ENCODE peak calls at places on chromosomes 6 and 20, in four cellular contexts. V is substantia nigra, W is NCI-H1105 treated with DMSO at 0.1 percent for 48 hours, U is astrocyte of the spinal cord. G is an unnamed sample.
A peak's percentile ranks its signal among the peaks of the same experiment; 100 is the strongest.

GRCh38 chr6:32967151-32968091 is 973 bp upstream of the BRD2 start:
- DNase-seq in V (no peak), W (peak; percentile 80), U (peak; percentile 49), G (peak; percentile 52)

GRCh38 chr20:38663660-38664059 is 60.6 kb upstream of the SLC32A1 start:
- DNase-seq in V (no peak), W (no peak), U (no peak), G (no peak)

GRCh38 chr6:142474446-142475289 is 172.9 kb downstream of the ADGRG6 start:
- DNase-seq in V (no peak), W (peak; percentile 72), U (peak; percentile 69), G (peak; percentile 76)

GRCh38 chr6:169800668-169801395 is 49.4 kb downstream of the ERMARD start:
- DNase-seq in V (peak; percentile 20), W (no peak), U (peak; percentile 52), G (peak; percentile 47)

GRCh38 chr6:24919404-24919892 is 16.3 kb downstream of the RIPOR2 start:
- DNase-seq in V (no peak), W (peak; percentile 92), U (no peak), G (no peak)

GRCh38 chr6:5671604-5672559 is 334.8 kb downstream of the NRN1 start:
- DNase-seq in V (no peak), W (no peak), U (no peak), G (no peak)

GRCh38 chr20:29296256-29297230 is 1960.9 kb upstream of the DEFB115 start:
- DNase-seq in V (no peak), W (no peak), U (no peak), G (no peak)

GRCh38 chr6:22353036-22353560 is 56.3 kb upstream of the PRL start:
- DNase-seq in V (no peak), W (no peak), U (no peak), G (peak; percentile 13)

GRCh38 chr20:2236266-2236665 is 59.5 kb upstream of the TGM3 start:
- DNase-seq in V (no peak), W (no peak), U (no peak), G (peak; percentile 62)

GRCh38 chr6:79872986-79873385 is 74.4 kb downstream of the ELOVL4 start:
- DNase-seq in V (no peak), W (no peak), U (peak; percentile 31), G (peak; percentile 71)

GRCh38 chr20:44247676-44248419 is 740 bp downstream of the GDAP1L1 start:
- DNase-seq in V (no peak), W (no peak), U (peak; percentile 12), G (peak; percentile 32)

GRCh38 chr6:54194067-54194466 is 82.8 kb downstream of the MLIP start:
- DNase-seq in V (no peak), W (no peak), U (peak; percentile 69), G (peak; percentile 54)

G was measured in fibroblast of pulmonary artery.